ENCODE peak calls at places on chromosomes 1 and 21, in five cellular contexts. S is CD8-positive, alpha-beta T cell; I is upper lobe of left lung; N is Peyer's patch; A is psoas muscle. P is an unnamed sample.

GRCh38 chr21:40847956-40848355 is 998 bp upstream of the DSCAM start:
- DNase-seq in N (no peak), S (no peak), A (no peak), I (no peak), P (no peak)

GRCh38 chr21:38721983-38722382 is 83.7 kb upstream of the ETS2 start:
- DNase-seq in A (no peak), S (no peak), N (no peak), I (no peak), P (no peak)

GRCh38 chr1:96080925-96081324 is 640.7 kb upstream of the PTBP2 start:
- DNase-seq in I (no peak), N (no peak), S (no peak), A (no peak), P (no peak)

GRCh38 chr1:216410026-216410425 is 13.2 kb downstream of the USH2A start:
- DNase-seq in I (no peak), S (no peak), N (no peak), A (no peak), P (no peak)

GRCh38 chr1:37691497-37692077 is 729 bp upstream of the CDCA8 start:
- DNase-seq in I (peak; percentile 60), S (peak; percentile 12), A (peak; percentile 44), N (peak; percentile 45), P (peak; percentile 37)

GRCh38 chr1:177307771-177308170 is 137.0 kb downstream of the BRINP2 start:
- DNase-seq in A (no peak), N (no peak), I (no peak), S (no peak), P (peak; percentile 49)

GRCh38 chr21:39451332-39452206 is at the start of gene SH3BGR:
- DNase-seq in S (no peak), I (peak; percentile 66), N (no peak), A (peak; percentile 70), P (no peak)

GRCh38 chr1:197356723-197357533 is 88.9 kb downstream of the CRB1 start:
- DNase-seq in N (no peak), I (no peak), S (no peak), A (no peak), P (peak; percentile 64)

GRCh38 chr1:155000475-155000724 is 2.2 kb upstream of the ZBTB7B start:
- DNase-seq in I (peak; percentile 67), S (no peak), A (no peak), N (no peak), P (no peak)

GRCh38 chr1:157137051-157137772 is 983 bp downstream of the ETV3 start:
- DNase-seq in S (no peak), I (peak; percentile 38), N (no peak), A (no peak), P (no peak)

GRCh38 chr1:34163792-34164509 is 1.1 kb downstream of the CSMD2 start:
- DNase-seq in A (peak; percentile 15), I (no peak), S (no peak), N (no peak), P (no peak)

GRCh38 chr1:53076721-53077598 is 14.9 kb downstream of the PODN start:
- DNase-seq in N (no peak), S (no peak), I (no peak), A (peak; percentile 10), P (no peak)

GRCh38 chr1:98197356-98197755 is 276.5 kb upstream of the DPYD start:
- DNase-seq in S (no peak), A (no peak), N (no peak), I (no peak), P (no peak)

GRCh38 chr1:63475761-63476160 is 47.3 kb downstream of the ITGB3BP start:
- DNase-seq in N (no peak), A (no peak), I (no peak), S (no peak), P (peak; percentile 9)

GRCh38 chr1:28290851-28291250 is 31.5 kb downstream of the SESN2 start:
- DNase-seq in I (no peak), S (no peak), A (no peak), N (no peak), P (no peak)

GRCh38 chr1:150567341-150567716 is 12.1 kb downstream of the MCL1 start:
- DNase-seq in S (peak; percentile 59), I (no peak), A (no peak), N (peak; percentile 48), P (no peak)

GRCh38 chr1:216183007-216183406 is 240.2 kb downstream of the USH2A start:
- DNase-seq in A (no peak), N (no peak), I (no peak), S (no peak), P (peak; percentile 43)

GRCh38 chr1:45925728-45926287 is 122.4 kb downstream of the MAST2 start:
- DNase-seq in N (no peak), S (no peak), I (no peak), A (no peak), P (no peak)

GRCh38 chr1:114671011-114671938 is 1.4 kb upstream of the DENND2C start:
- DNase-seq in S (no peak), A (no peak), N (no peak), I (no peak), P (peak; percentile 62)

GRCh38 chr1:33334081-33334552 is 13.2 kb upstream of the A3GALT2 start:
- DNase-seq in A (peak; percentile 83), I (peak; percentile 73), N (no peak), S (no peak), P (no peak)

GRCh38 chr1:230303822-230304221 is 122.3 kb downstream of the PGBD5 start:
- DNase-seq in A (no peak), I (no peak), S (no peak), N (no peak), P (no peak)

GRCh38 chr1:240491156-240491555 is 120.8 kb downstream of the GREM2 start:
- DNase-seq in A (no peak), S (no peak), I (no peak), N (no peak), P (no peak)

GRCh38 chr1:238652346-238652968 is 733.9 kb upstream of the CHRM3 start:
- DNase-seq in N (no peak), S (no peak), I (no peak), A (no peak), P (peak; percentile 75)

GRCh38 chr1:59530119-59530518 is 233.2 kb downstream of the FGGY start:
- DNase-seq in S (no peak), A (no peak), N (no peak), I (no peak), P (no peak)

GRCh38 chr1:12615916-12616708 is 1.9 kb downstream of the DHRS3 start:
- DNase-seq in A (peak; percentile 81), S (no peak), I (peak; percentile 71), N (no peak), P (no peak)

GRCh38 chr1:62367005-62367547 is 47.8 kb upstream of the KANK4 start:
- DNase-seq in S (no peak), I (no peak), A (no peak), N (no peak), P (no peak)

GRCh38 chr21:16851054-16851453 is 661.8 kb upstream of the CXADR start:
- DNase-seq in N (no peak), A (no peak), I (no peak), S (no peak), P (no peak)

GRCh38 chr1:193111641-193112090 is 6.5 kb upstream of the GLRX2 start:
- DNase-seq in I (peak; percentile 89), S (no peak), A (peak; percentile 71), N (no peak), P (no peak)

GRCh38 chr1:28751315-28752056 is 14.7 kb downstream of the YTHDF2 start:
- DNase-seq in I (no peak), A (no peak), S (no peak), N (no peak), P (no peak)

GRCh38 chr1:35097224-35097623 is 18.0 kb downstream of the ZMYM1 start:
- DNase-seq in N (no peak), S (no peak), I (no peak), A (no peak), P (no peak)

GRCh38 chr21:32392880-32393676 is at the start of gene URB1:
- DNase-seq in S (peak; percentile 96), I (peak; percentile 90), N (peak; percentile 91), A (peak; percentile 93), P (peak; percentile 71)

GRCh38 chr1:227781314-227781930 is 34.1 kb upstream of the PRSS38 start:
- DNase-seq in A (no peak), I (no peak), S (peak; percentile 7), N (no peak), P (no peak)

GRCh38 chr1:161218301-161219077 is 3.4 kb downstream of the FCER1G start:
- DNase-seq in N (no peak), I (no peak), S (no peak), A (no peak), P (no peak)

GRCh38 chr1:220872296-220872695 is 6.9 kb upstream of the HLX start:
- DNase-seq in I (no peak), N (no peak), S (no peak), A (no peak), P (no peak)

GRCh38 chr1:191963286-191963685 is 195.0 kb upstream of the RGS18 start:
- DNase-seq in I (no peak), S (no peak), A (no peak), N (no peak), P (no peak)

GRCh38 chr1:191969287-191969686 is 189.0 kb upstream of the RGS18 start:
- DNase-seq in S (no peak), N (no peak), I (no peak), A (no peak), P (no peak)

GRCh38 chr1:191959856-191960255 is 198.4 kb upstream of the RGS18 start:
- DNase-seq in N (no peak), I (no peak), S (no peak), A (no peak), P (no peak)

GRCh38 chr1:191963781-191964455 is 194.3 kb upstream of the RGS18 start:
- DNase-seq in S (no peak), A (no peak), N (no peak), I (no peak), P (peak; percentile 9)
- H3K27ac ChIP-seq in S (no peak overlapping the region), A (no peak overlapping the region), N (no peak overlapping the region), I (no peak overlapping the region), P (no peak overlapping the region)

GRCh38 chr1:169200319-169200718 is 93.8 kb downstream of the ATP1B1 start:
- DNase-seq in N (no peak), I (no peak), S (no peak), A (no peak), P (no peak)
- TF ChIP-seq CTCF in N (no peak), I (no peak), S (no peak), A (no peak), P (no peak)

GRCh38 chr1:40042337-40042736 is 1.8 kb downstream of the CAP1 start:
- DNase-seq in S (no peak), I (no peak), A (no peak), N (no peak), P (no peak)

GRCh38 chr1:40039245-40039756 is 1.2 kb upstream of the CAP1 start:
- DNase-seq in I (no peak), S (no peak), N (no peak), A (no peak), P (no peak)

GRCh38 chr1:40039757-40040510 is 595 bp upstream of the CAP1 start:
- DNase-seq in A (peak; percentile 91), I (peak; percentile 92), S (peak; percentile 75), N (peak; percentile 90), P (peak; percentile 74)

GRCh38 chr1:40041466-40041838 is 923 bp downstream of the CAP1 start:
- DNase-seq in I (no peak), S (no peak), N (no peak), A (no peak), P (no peak)

GRCh38 chr1:40040511-40041465 is at the start of gene CAP1:
- DNase-seq in I (peak; percentile 100), S (peak; percentile 100), N (peak; percentile 100), A (peak; percentile 99), P (peak; percentile 94)
- H3K4me1 ChIP-seq in I (peaks cover 68% of the 10 kb centered on the region), S (peaks cover 71% of the 10 kb centered on the region), N (peaks cover 8% of the 10 kb centered on the region), A (peaks cover 59% of the 10 kb centered on the region), P (peaks cover 22% of the 10 kb centered on the region)

GRCh38 chr1:167625040-167625823 is 4.8 kb upstream of the RCSD1 start:
- DNase-seq in A (no peak), N (no peak), S (no peak), I (no peak), P (no peak)
- H3K27ac ChIP-seq in A (no peak overlapping the region), N (no peak overlapping the region), S (no peak overlapping the region), I (no peak overlapping the region), P (no peak overlapping the region)

P was measured in foreskin keratinocyte.